ENCODE peak calls at places on chromosomes 4 and X, in nine cellular contexts. M, Y, W, D, U, G, L, O and K are unnamed samples.

GRCh38 chr4:41448935-41449334 is 89.0 kb upstream of the LIMCH1 start:
- DNase-seq in M (peak; percentile 63), Y (peak; percentile 34), W (peak; percentile 50), D (no peak), U (no peak), G (no peak), L (no peak), O (no peak), K (no peak)

GRCh38 chr4:153909672-153910071 is 120.8 kb upstream of the SFRP2 start:
- DNase-seq in M (no peak), Y (no peak), W (no peak), D (no peak), U (no peak), G (no peak), L (no peak), O (no peak), K (no peak)

GRCh38 chr4:26175016-26175786 is 145.6 kb upstream of the RBPJ start:
- DNase-seq in M (no peak), Y (no peak), W (no peak), D (no peak), U (peak; percentile 74), G (no peak), L (no peak), O (no peak), K (no peak)

GRCh38 chrX:56968980-56969379 is 26.4 kb downstream of the SPIN3 start:
- DNase-seq in M (peak; percentile 2), Y (peak; percentile 15), W (no peak), D (no peak), U (no peak), G (no peak), L (no peak), O (no peak), K (no peak)

GRCh38 chrX:120297923-120298322 is 13.3 kb downstream of the TMEM255A start:
- DNase-seq in M (no peak), Y (no peak), W (no peak), D (no peak), U (no peak), G (no peak), L (no peak), O (no peak), K (no peak)

GRCh38 chr4:164596927-164597326 is 157.0 kb upstream of the SMIM31 start:
- DNase-seq in M (no peak), Y (no peak), W (no peak), D (no peak), U (no peak), G (no peak), L (no peak), O (no peak), K (no peak)

GRCh38 chr4:73533515-73534422 is 52.2 kb downstream of the AFM start:
- DNase-seq in M (no peak), Y (no peak), W (no peak), D (no peak), U (no peak), G (no peak), L (no peak), O (no peak), K (no peak)

GRCh38 chr4:147822128-147822527 is 90.2 kb downstream of the ARHGAP10 start:
- DNase-seq in M (peak; percentile 46), Y (peak; percentile 95), W (peak; percentile 88), D (no peak), U (peak; percentile 92), G (no peak), L (no peak), O (no peak), K (peak; percentile 82)